ENCODE peak calls at places on chromosomes 16 and 17, in six cellular contexts. W is tibial artery; I is CD8-positive, alpha-beta memory T cell; V is pancreas; P is upper lobe of right lung; X is CD4-positive, CD25-positive, alpha-beta regulatory T cell. J is an unnamed sample.

GRCh38 chr16:3266873-3267537 is 10.6 kb upstream of the MEFV start:
- DNase-seq in W (no peak), I (no peak), V (no peak), X (no peak), P (no peak), J (peak; percentile 66)

GRCh38 chr17:45353047-45353446 is 36.2 kb upstream of the MAP3K14 start:
- DNase-seq in I (no peak), P (peak; percentile 37), X (no peak), W (no peak), V (no peak), J (no peak)

GRCh38 chr17:61411114-61411943 is 11.7 kb downstream of the TBX2 start:
- DNase-seq in X (no peak), W (peak; percentile 54), P (peak; percentile 85), V (peak; percentile 62), I (peak; percentile 43), J (peak; percentile 77)

GRCh38 chr17:61579961-61580360 is 11.1 kb downstream of the NACA2 start:
- DNase-seq in W (no peak), I (no peak), X (no peak), V (no peak), P (no peak), J (no peak)

GRCh38 chr16:11726008-11726407 is 16.6 kb downstream of the TXNDC11 start:
- DNase-seq in X (no peak), I (no peak), W (no peak), V (peak; percentile 56), P (peak; percentile 75), J (no peak)

GRCh38 chr16:71927787-71928186 is 32.5 kb downstream of the IST1 start:
- DNase-seq in W (no peak), P (no peak), X (no peak), V (no peak), I (no peak), J (no peak)

GRCh38 chr17:32798938-32799337 is 78.0 kb downstream of the MYO1D start:
- DNase-seq in W (no peak), X (no peak), I (no peak), V (no peak), P (no peak), J (no peak)

GRCh38 chr17:56995776-56996175 is 17.8 kb downstream of the SCPEP1 start:
- DNase-seq in V (no peak), X (no peak), I (no peak), P (no peak), W (no peak), J (no peak)

GRCh38 chr17:42275527-42276358 is 448 bp downstream of the STAT5B start:
- DNase-seq in V (peak; percentile 29), I (peak; percentile 70), W (no peak), X (peak; percentile 39), P (no peak), J (peak; percentile 80)

GRCh38 chr17:1362065-1362848 is 37.8 kb downstream of the YWHAE start:
- DNase-seq in V (no peak), P (no peak), I (no peak), X (no peak), W (no peak), J (peak; percentile 21)

GRCh38 chr17:15963670-15964110 is 18.8 kb downstream of the ADORA2B start:
- DNase-seq in I (no peak), X (no peak), P (no peak), W (no peak), V (no peak), J (no peak)

GRCh38 chr17:13626703-13627102 is 25.0 kb upstream of the HS3ST3A1 start:
- DNase-seq in X (no peak), V (no peak), W (no peak), I (no peak), P (no peak), J (no peak)

GRCh38 chr16:29842732-29843346 is 20.2 kb downstream of the CDIPT start:
- DNase-seq in W (no peak), V (no peak), X (no peak), I (no peak), P (no peak), J (no peak)

GRCh38 chr16:79605999-79606398 is 5.5 kb upstream of the MAF start:
- DNase-seq in W (no peak), X (no peak), I (no peak), P (no peak), V (no peak), J (no peak)

GRCh38 chr17:34883106-34884000 is 77.9 kb downstream of the CCT6B start:
- DNase-seq in P (no peak), V (no peak), I (no peak), X (no peak), W (no peak), J (no peak)

GRCh38 chr16:55499951-55500350 is 8.9 kb upstream of the LPCAT2 start:
- DNase-seq in I (no peak), P (no peak), V (no peak), W (peak; percentile 18), X (no peak), J (no peak)

GRCh38 chr16:29974291-29975133 is 844 bp downstream of the TAOK2 start:
- DNase-seq in V (peak; percentile 54), I (no peak), P (peak; percentile 70), W (peak; percentile 24), X (peak; percentile 6), J (peak; percentile 73)

GRCh38 chr16:71431176-71431575 is 10.7 kb downstream of the TLE7 start:
- DNase-seq in P (no peak), W (no peak), V (no peak), X (no peak), I (no peak), J (no peak)

GRCh38 chr17:14427914-14428639 is 127.2 kb downstream of the HS3ST3B1 start:
- DNase-seq in W (no peak), P (no peak), X (peak; percentile 18), V (no peak), I (peak; percentile 68), J (no peak)

GRCh38 chr17:68011199-68011665 is 15.0 kb upstream of the C17orf58 start:
- DNase-seq in I (peak; percentile 66), X (peak; percentile 38), W (peak; percentile 31), P (peak; percentile 83), V (peak; percentile 46), J (peak; percentile 80)

GRCh38 chr16:83994087-83994486 is 26.0 kb downstream of the NECAB2 start:
- DNase-seq in W (no peak), V (no peak), P (peak; percentile 60), I (peak; percentile 43), X (no peak), J (no peak)

DNA sequence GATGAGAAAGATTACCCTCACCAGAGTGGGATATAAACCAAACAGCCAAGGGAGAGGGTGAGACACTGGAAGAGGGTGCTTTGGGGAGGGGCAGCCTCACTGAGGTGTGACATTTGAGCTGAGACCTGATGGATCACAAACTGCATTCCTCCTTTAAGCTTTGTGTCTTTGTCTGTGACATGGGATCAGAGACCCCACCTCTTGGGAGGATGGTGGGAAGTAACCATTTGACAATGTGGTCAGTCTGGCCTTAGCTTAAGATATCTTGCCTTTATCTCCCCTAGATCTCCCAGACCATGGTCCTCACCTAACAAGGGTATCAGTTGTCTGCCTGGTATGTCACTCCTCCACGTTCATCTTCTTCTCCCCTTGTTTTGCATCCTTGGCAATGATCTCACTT is 163.4 kb downstream of the SHISA9 start:
- DNase-seq in V (no peak), W (no peak), I (no peak), P (no peak), X (no peak), J (no peak)
- H3K27ac ChIP-seq in V (no peak overlapping the region), W (no peak overlapping the region), I (no peak overlapping the region), P (no peak overlapping the region), X (no peak overlapping the region), J (no peak overlapping the region)

GRCh38 chr17:76841776-76842405 is 26.3 kb upstream of the MGAT5B start:
- DNase-seq in P (no peak), V (no peak), I (no peak), W (no peak), X (no peak), J (no peak)

GRCh38 chr17:76845524-76845923 is 22.7 kb upstream of the MGAT5B start:
- DNase-seq in W (no peak), P (no peak), V (no peak), I (no peak), X (no peak), J (no peak)

GRCh38 chr17:76843703-76844484 is 24.3 kb upstream of the MGAT5B start:
- DNase-seq in X (no peak), W (no peak), P (no peak), V (no peak), I (no peak), J (no peak)

GRCh38 chr17:76844846-76845245 is 23.4 kb upstream of the MGAT5B start:
- DNase-seq in W (no peak), I (no peak), X (no peak), V (no peak), P (no peak), J (no peak)

GRCh38 chr17:76844485-76844829 is 23.7 kb upstream of the MGAT5B start:
- DNase-seq in P (no peak), X (no peak), W (no peak), V (no peak), I (no peak), J (no peak)
- H3K27me3 ChIP-seq in P (peaks cover 24% of the 10 kb centered on the region), X (peaks cover 17% of the 10 kb centered on the region), W (peaks cover 76% of the 10 kb centered on the region), V (no peaks in the 10 kb centered on the region), I (peaks cover 23% of the 10 kb centered on the region), J (no peaks in the 10 kb centered on the region)

GRCh38 chr17:40344321-40345160 is 20.0 kb downstream of the GJD3 start:
- DNase-seq in V (no peak), X (no peak), I (no peak), W (no peak), P (no peak), J (no peak)
- H3K4me3 ChIP-seq in V (peak overlapping the region; percentile 20), X (peak overlapping the region; percentile 59), I (peak overlapping the region; percentile 49), W (peak overlapping the region; percentile 97), P (peak overlapping the region; percentile 64), J (peak overlapping the region; percentile 88)

GRCh38 chr17:17730250-17730935 is 49.1 kb downstream of the RAI1 start:
- DNase-seq in P (no peak), X (no peak), I (no peak), W (no peak), V (no peak), J (peak; percentile 46)

GRCh38 chr17:17736205-17737183 is 55.2 kb downstream of the RAI1 start:
- DNase-seq in W (no peak), I (no peak), V (no peak), X (no peak), P (no peak), J (no peak)

GRCh38 chr17:17732444-17732843 is 51.2 kb downstream of the RAI1 start:
- DNase-seq in P (no peak), X (no peak), I (no peak), V (no peak), W (no peak), J (no peak)

GRCh38 chr17:17729620-17730249 is 48.5 kb downstream of the RAI1 start:
- DNase-seq in W (no peak), V (no peak), P (no peak), I (peak; percentile 72), X (peak; percentile 31), J (no peak)

DNA sequence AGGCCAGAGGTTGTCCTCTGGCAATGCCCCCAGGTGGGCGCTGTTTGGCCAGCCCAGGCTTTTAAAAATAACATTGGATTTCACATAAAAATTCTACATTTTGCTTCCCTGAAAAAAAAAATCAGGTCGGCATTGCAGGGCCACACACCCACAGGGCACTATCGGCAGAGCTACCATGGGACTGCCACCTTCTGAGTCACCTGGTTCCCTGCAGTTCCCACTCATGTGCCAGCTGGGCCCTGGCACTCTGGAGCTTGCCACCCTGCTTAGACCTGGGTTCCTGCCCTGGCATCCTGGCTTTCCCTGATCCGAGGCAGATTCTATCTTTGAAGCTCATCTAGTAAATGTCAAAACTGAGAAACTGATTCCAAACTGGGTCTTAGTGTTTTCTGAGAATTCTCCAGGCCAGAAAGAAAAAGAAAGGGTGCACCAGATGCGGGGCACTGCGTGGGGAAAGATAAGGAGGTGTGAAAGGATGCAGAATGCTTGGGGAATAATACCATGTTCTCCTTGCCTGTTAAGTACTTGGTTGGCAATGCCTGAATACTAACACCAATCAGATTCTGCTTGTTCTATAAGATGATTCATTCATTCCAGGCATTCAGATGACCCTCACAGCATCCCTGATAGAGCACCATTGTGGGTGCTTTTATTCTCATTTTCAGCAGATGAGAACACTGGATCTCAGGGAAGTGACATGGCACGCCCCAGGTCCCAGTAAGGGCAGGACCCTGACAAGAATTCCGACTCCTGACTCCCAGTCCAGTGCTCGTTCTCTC is 51.8 kb downstream of the RAI1 start:
- DNase-seq in P (no peak), I (no peak), V (no peak), W (no peak), X (no peak), J (no peak)
- H3K27ac ChIP-seq in P (no peak overlapping the region), I (no peak overlapping the region), V (no peak overlapping the region), W (no peak overlapping the region), X (no peak overlapping the region), J (no peak overlapping the region)